ENCODE peak calls at places on chromosomes 13 and 19, in nine cellular contexts. L is left lung, J is omental fat pad, Y is OCI-LY7, C is IMR-90, M is astrocyte of the cerebellum, T is MCF 10A, X is left ventricle myocardium inferior, N is mucosa of descending colon. A is an unnamed sample.

GRCh38 chr13:97122381-97122996 is 99.6 kb upstream of the MBNL2 start:
- DNase-seq in J (no peak), N (no peak), M (peak), C (peak), Y (no peak), X (no peak), T (peak), L (no peak), A (no peak)

GRCh38 chr19:29966594-29967249 is 24.7 kb downstream of the URI1 start:
- DNase-seq in J (no peak), L (no peak), Y (peak), N (no peak), C (peak), X (no peak), T (peak), M (no peak), A (no peak)

GRCh38 chr13:108755084-108755483 is 125.7 kb downstream of the MYO16 start:
- DNase-seq in C (no peak), J (no peak), M (no peak), Y (no peak), T (no peak), N (no peak), L (no peak), X (no peak), A (no peak)

GRCh38 chr13:100550433-100550832 is 38.2 kb downstream of the GGACT start:
- DNase-seq in X (peak), L (peak), J (no peak), C (peak), T (no peak), Y (no peak), M (no peak), N (peak), A (no peak)

GRCh38 chr13:52447815-52448552 is 2.5 kb downstream of the VPS36 start:
- DNase-seq in L (no peak), X (no peak), M (no peak), Y (no peak), T (peak), N (no peak), J (no peak), C (no peak), A (no peak)

GRCh38 chr19:33298146-33298911 is 4.0 kb downstream of the CEBPA start:
- DNase-seq in C (no peak), N (no peak), J (no peak), L (peak), T (peak), M (no peak), Y (no peak), X (no peak), A (no peak)

GRCh38 chr19:22422220-22422619 is at the start of gene ZNF98:
- DNase-seq in L (no peak), T (no peak), C (no peak), Y (no peak), J (no peak), M (no peak), X (peak), N (no peak), A (no peak)

GRCh38 chr13:50156722-50157121 is 141.5 kb downstream of the KCNRG start:
- DNase-seq in M (no peak), Y (no peak), C (no peak), N (no peak), L (no peak), T (no peak), J (no peak), X (no peak), A (no peak)

GRCh38 chr13:33207616-33207964 is 78.0 kb downstream of the STARD13 start:
- DNase-seq in Y (no peak), C (peak), M (no peak), N (peak), L (no peak), J (no peak), X (no peak), T (peak), A (no peak)

GRCh38 chr13:112655898-112656297 is 33.9 kb upstream of the ATP11A start:
- DNase-seq in M (no peak), L (no peak), T (no peak), Y (no peak), X (no peak), C (no peak), N (no peak), J (no peak), A (no peak)

GRCh38 chr19:16369664-16370576 is 45.3 kb downstream of the KLF2 start:
- DNase-seq in X (no peak), N (no peak), J (no peak), C (no peak), Y (no peak), M (no peak), T (no peak), L (peak), A (no peak)

GRCh38 chr19:55005684-55006488 is 32.2 kb downstream of the GP6 start:
- DNase-seq in T (peak), C (no peak), X (no peak), N (peak), L (no peak), J (no peak), Y (peak), M (no peak), A (peak)

GRCh38 chr19:17718988-17719711 is at the start of gene MAP1S:
- DNase-seq in C (peak), X (peak), Y (peak), J (no peak), N (peak), M (no peak), L (peak), T (peak), A (peak)

GRCh38 chr13:29922896-29923295 is 72.5 kb upstream of the UBL3 start:
- DNase-seq in J (no peak), X (no peak), L (no peak), C (peak), M (peak), T (peak), Y (no peak), N (no peak), A (no peak)

GRCh38 chr13:113839536-113840204 is 24.2 kb downstream of the GAS6 start:
- DNase-seq in X (peak), L (peak), Y (no peak), C (no peak), M (no peak), T (no peak), J (no peak), N (peak), A (no peak)

GRCh38 chr13:77980592-77980991 is 62.0 kb upstream of the EDNRB start:
- DNase-seq in Y (no peak), T (peak), L (no peak), J (no peak), X (no peak), N (no peak), C (peak), M (peak), A (no peak)

GRCh38 chr13:99417821-99418662 is 83.2 kb upstream of the TM9SF2 start:
- DNase-seq in L (no peak), N (no peak), Y (no peak), T (no peak), M (no peak), C (no peak), J (no peak), X (no peak), A (no peak)

GRCh38 chr19:38012290-38012689 is 105.3 kb downstream of the SIPA1L3 start:
- DNase-seq in M (no peak), C (no peak), Y (no peak), X (no peak), J (no peak), T (no peak), N (no peak), L (no peak), A (no peak)

GRCh38 chr13:77289844-77290243 is 37.0 kb downstream of the MYCBP2 start:
- DNase-seq in J (no peak), Y (no peak), N (no peak), M (no peak), L (no peak), C (no peak), T (no peak), X (no peak), A (no peak)

GRCh38 chr13:36163809-36164308 is 32.7 kb upstream of the DCLK1 start:
- DNase-seq in Y (no peak), C (peak), L (peak), N (peak), T (peak), J (no peak), X (peak), M (peak), A (no peak)

GRCh38 chr13:48434203-48434602 is 21.3 kb upstream of the LPAR6 start:
- DNase-seq in X (no peak), L (no peak), Y (no peak), C (no peak), J (no peak), M (no peak), T (no peak), N (no peak), A (no peak)

GRCh38 chr19:33194527-33194883 is 375 bp downstream of the LRP3 start:
- DNase-seq in M (no peak), J (no peak), T (no peak), L (peak), Y (no peak), X (no peak), N (no peak), C (no peak), A (no peak)

GRCh38 chr13:36395280-36395679 is 37.0 kb upstream of the CCNA1 start:
- DNase-seq in Y (no peak), L (no peak), T (peak), M (peak), X (no peak), N (no peak), C (peak), J (no peak), A (no peak)

GRCh38 chr13:99258946-99259345 is 767 bp upstream of the GPR18 start:
- DNase-seq in J (no peak), L (no peak), C (no peak), M (no peak), X (no peak), N (no peak), Y (peak), T (no peak), A (peak)

GRCh38 chr13:48731957-48732569 is 78.3 kb downstream of the CYSLTR2 start:
- DNase-seq in X (peak), J (no peak), N (peak), T (no peak), Y (peak), M (no peak), C (no peak), L (peak), A (peak)

GRCh38 chr19:5349041-5349440 is 8.4 kb upstream of the PTPRS start:
- DNase-seq in T (peak), C (no peak), L (no peak), Y (no peak), M (no peak), J (no peak), N (no peak), X (no peak), A (no peak)

GRCh38 chr13:46586766-46587509 is 34.0 kb downstream of the LRCH1 start:
- DNase-seq in N (no peak), M (no peak), L (no peak), C (no peak), Y (no peak), J (no peak), X (no peak), T (no peak), A (no peak)

GRCh38 chr13:24052547-24052981 is 108.0 kb upstream of the SPATA13 start:
- DNase-seq in T (no peak), N (no peak), J (no peak), C (peak), X (no peak), L (no peak), Y (no peak), M (no peak), A (no peak)

GRCh38 chr13:50617134-50617721 is 226.3 kb downstream of the DLEU7 start:
- DNase-seq in L (no peak), T (peak), Y (no peak), X (no peak), J (no peak), M (peak), C (peak), N (no peak), A (no peak)

GRCh38 chr13:64471916-64472315 is 2758.2 kb downstream of the PCDH9 start:
- DNase-seq in T (peak), M (peak), J (no peak), N (no peak), L (no peak), X (no peak), Y (no peak), C (peak), A (no peak)

GRCh38 chr19:5680083-5680436 is 256 bp downstream of the MICOS13 start:
- DNase-seq in N (no peak), C (peak), J (no peak), X (no peak), M (no peak), T (peak), Y (no peak), L (peak), A (no peak)

GRCh38 chr13:114313061-114313860 is 1.0 kb upstream of the CHAMP1 start:
- DNase-seq in J (no peak), X (no peak), Y (peak), C (peak), L (no peak), M (no peak), T (no peak), N (peak), A (peak)

GRCh38 chr13:112775791-112776279 is 86.0 kb downstream of the ATP11A start:
- DNase-seq in J (no peak), C (no peak), M (no peak), X (no peak), L (no peak), N (no peak), Y (no peak), T (no peak), A (no peak)

GRCh38 chr13:35475131-35475959 is 1.1 kb downstream of the MAB21L1 start:
- DNase-seq in C (peak), Y (no peak), L (peak), N (peak), J (no peak), M (no peak), T (no peak), X (no peak), A (no peak)

GRCh38 chr19:41994994-41995958 is 1.2 kb upstream of the ATP1A3 start:
- DNase-seq in C (no peak), Y (no peak), M (no peak), L (peak), T (no peak), J (no peak), N (no peak), X (no peak), A (no peak)
- TF ChIP-seq CTCF in C (no peak), Y (no peak), M (no peak), L (no peak), T (no peak), J (no peak), N (no peak), X (no peak), A (no peak)

GRCh38 chr19:18791315-18791678 is 192 bp upstream of the COMP start:
- DNase-seq in T (no peak), C (no peak), M (no peak), X (no peak), L (no peak), J (no peak), N (no peak), Y (no peak), A (no peak)

GRCh38 chr19:18790566-18791314 is at the start of gene COMP:
- DNase-seq in L (no peak), M (no peak), T (no peak), J (no peak), C (no peak), Y (no peak), N (no peak), X (no peak), A (no peak)

GRCh38 chr19:18788782-18789421 is 2.2 kb downstream of the COMP start:
- DNase-seq in M (no peak), J (no peak), Y (no peak), L (no peak), N (no peak), C (no peak), T (no peak), X (no peak), A (no peak)

GRCh38 chr19:18789422-18789832 is 1.7 kb downstream of the COMP start:
- DNase-seq in C (no peak), X (no peak), T (no peak), Y (no peak), J (no peak), L (no peak), M (no peak), N (no peak), A (no peak)

GRCh38 chr19:18789883-18790565 is 1.1 kb downstream of the COMP start:
- DNase-seq in T (no peak), Y (no peak), M (no peak), L (peak), X (no peak), N (no peak), J (no peak), C (no peak), A (peak)
- TF ChIP-seq CTCF in T (no peak), Y (no peak), M (no peak), L (no peak), X (no peak), N (no peak), J (no peak), C (no peak), A (no peak)

DNA sequence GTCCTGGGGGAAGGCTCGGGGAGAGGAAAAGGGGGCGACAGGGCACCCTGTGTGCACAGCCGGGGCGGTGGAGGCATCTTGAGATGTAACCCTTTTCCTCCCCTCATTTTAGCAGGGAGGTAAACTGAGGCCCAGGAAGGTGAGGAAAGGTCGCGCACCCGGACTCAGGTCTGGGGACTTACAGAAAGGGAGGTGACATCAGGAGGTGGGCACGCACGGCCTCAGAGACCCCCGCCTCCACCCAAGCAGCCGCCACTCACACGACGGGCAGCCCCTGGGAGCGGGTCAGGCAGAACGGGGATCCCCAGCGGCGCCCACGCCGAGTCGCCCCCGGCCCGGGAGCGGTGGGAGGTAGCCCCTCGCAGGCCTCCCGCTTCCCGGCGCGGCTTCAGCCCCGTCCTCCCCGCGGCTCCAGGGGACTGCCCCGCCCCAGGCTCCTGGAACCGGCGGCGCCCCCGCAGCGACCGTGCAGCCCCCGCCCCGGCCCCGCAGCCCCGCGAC is 477 bp downstream of the PIP5K1C start:
- DNase-seq in C (no peak), Y (peak), N (no peak), X (no peak), L (peak), T (no peak), J (no peak), M (no peak), A (no peak)
- TF ChIP-seq CTCF in C (no peak), Y (no peak), N (no peak), X (no peak), L (no peak), T (no peak), J (no peak), M (no peak), A (no peak)

GRCh38 chr19:49431330-49431749 is 6.2 kb downstream of the GFY start:
- DNase-seq in X (no peak), T (no peak), M (no peak), C (no peak), J (no peak), Y (no peak), N (no peak), L (no peak), A (peak)

GRCh38 chr19:49430172-49430677 is 5.0 kb downstream of the GFY start:
- DNase-seq in Y (no peak), C (no peak), T (no peak), N (no peak), M (no peak), X (no peak), L (peak), J (no peak), A (peak)

GRCh38 chr19:49432141-49433073 is 7.2 kb downstream of the GFY start:
- DNase-seq in Y (no peak), X (no peak), C (no peak), M (no peak), L (peak), J (no peak), T (no peak), N (peak), A (peak)

GRCh38 chr19:49428547-49429451 is 3.6 kb downstream of the GFY start:
- DNase-seq in N (no peak), X (no peak), M (no peak), J (no peak), L (no peak), Y (no peak), T (no peak), C (no peak), A (no peak)

GRCh38 chr19:49430678-49431329 is 5.6 kb downstream of the GFY start:
- DNase-seq in L (peak), X (no peak), C (no peak), N (no peak), Y (peak), M (no peak), T (peak), J (no peak), A (peak)
- TF ChIP-seq CTCF in L (peak), X (no peak), C (peak), N (no peak), Y (peak), M (no peak), T (peak), J (no peak), A (peak)

DNA sequence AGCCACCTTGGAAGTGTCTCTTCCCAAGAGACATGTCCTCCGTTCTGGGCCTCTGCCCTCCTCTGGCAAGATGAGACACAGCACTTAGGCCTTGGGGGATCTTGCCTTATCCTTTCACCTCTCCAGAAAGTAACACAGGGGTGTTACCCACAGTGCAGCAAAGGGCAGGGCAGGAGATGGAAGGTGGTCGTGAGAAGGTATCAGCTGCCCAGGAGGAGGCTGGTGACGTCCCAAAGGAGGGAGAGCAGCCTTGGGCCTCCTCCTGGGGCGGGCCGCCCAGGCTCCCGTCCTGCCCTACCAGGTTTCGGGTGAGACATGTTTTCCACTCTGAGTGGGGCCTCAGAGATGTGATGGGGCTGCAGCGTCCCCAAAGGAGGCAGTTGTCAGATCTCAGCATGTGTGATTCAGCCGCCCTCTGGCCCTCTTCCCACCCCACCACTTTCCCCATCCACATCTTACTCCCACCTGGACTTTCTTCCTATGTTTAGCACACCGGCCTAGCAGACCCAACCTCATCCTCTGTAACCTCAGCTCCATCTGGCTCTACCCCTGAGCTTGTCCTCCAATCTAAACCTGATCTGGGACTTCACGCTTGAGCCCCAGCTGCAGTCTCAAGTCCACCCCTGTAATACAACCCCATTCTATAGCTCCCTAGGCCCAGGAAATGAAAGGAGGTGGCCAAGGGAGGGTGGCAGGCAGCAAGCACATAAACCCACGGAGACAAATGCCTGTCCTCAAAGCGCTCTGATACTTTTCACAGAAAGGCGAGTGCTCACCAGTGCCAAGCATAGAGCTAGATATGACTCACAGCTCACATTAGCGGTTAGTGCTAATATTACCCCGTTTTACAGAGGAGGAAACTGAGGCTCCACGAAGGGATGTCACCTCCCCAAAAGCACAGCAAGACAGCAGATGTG is 9.3 kb downstream of the POU2F2 start:
- DNase-seq in C (no peak), Y (peak), N (no peak), J (no peak), T (no peak), X (no peak), M (no peak), L (no peak), A (peak)
- TF ChIP-seq CTCF in C (no peak), Y (peak), N (no peak), J (no peak), T (no peak), X (no peak), M (no peak), L (no peak), A (no peak)

GRCh38 chr19:2112516-2113320 is 16.0 kb downstream of the IZUMO4 start:
- DNase-seq in M (no peak), T (no peak), Y (no peak), J (no peak), C (no peak), X (no peak), N (no peak), L (no peak), A (no peak)

GRCh38 chr19:2109278-2109864 is 12.7 kb downstream of the IZUMO4 start:
- DNase-seq in M (no peak), T (no peak), X (no peak), N (no peak), C (no peak), Y (no peak), J (no peak), L (no peak), A (no peak)

GRCh38 chr19:2111425-2111824 is 14.7 kb downstream of the IZUMO4 start:
- DNase-seq in T (no peak), J (no peak), X (no peak), C (no peak), Y (no peak), L (peak), M (no peak), N (no peak), A (no peak)

GRCh38 chr19:2111886-2112285 is 15.2 kb downstream of the IZUMO4 start:
- DNase-seq in T (no peak), M (no peak), L (no peak), X (no peak), J (no peak), Y (no peak), C (no peak), N (no peak), A (no peak)

GRCh38 chr19:2110822-2111221 is 14.1 kb downstream of the IZUMO4 start:
- DNase-seq in X (no peak), N (no peak), M (no peak), Y (peak), J (no peak), L (no peak), T (no peak), C (no peak), A (no peak)
- TF ChIP-seq CTCF in X (no peak), N (no peak), M (peak), Y (peak), J (no peak), L (no peak), T (no peak), C (no peak), A (no peak)

GRCh38 chr13:104773775-104774174 is 1707.6 kb upstream of the SLC10A2 start:
- DNase-seq in X (no peak), M (peak), C (peak), N (no peak), Y (peak), L (no peak), J (no peak), T (peak), A (peak)
- TF ChIP-seq CTCF in X (peak), M (peak), C (peak), N (no peak), Y (peak), L (peak), J (no peak), T (peak), A (peak)

GRCh38 chr19:39078436-39079200 is 5.5 kb upstream of the ACP7 start:
- DNase-seq in L (no peak), X (no peak), C (peak), Y (no peak), J (no peak), N (no peak), T (peak), M (peak), A (no peak)
- TF ChIP-seq CTCF in L (no peak), X (no peak), C (no peak), Y (no peak), J (no peak), N (no peak), T (no peak), M (no peak), A (no peak)